ENCODE peak calls at places on chromosome 10, in four cellular contexts. One of them, this sample, is unnamed.

GRCh38 chr10:60473557-60473956 is 83.9 kb upstream of the ANK3 start:
- DNase-seq in mesendoderm: no peak
- DNase-seq in coronary artery: no peak
- DNase-seq in RPMI8226: no peak
- DNase-seq in this sample: no peak

GRCh38 chr10:96820730-96821129 is 11.4 kb upstream of the LCOR start:
- DNase-seq in mesendoderm: no peak
- DNase-seq in coronary artery: no peak
- DNase-seq in RPMI8226: no peak
- DNase-seq in this sample: no peak

GRCh38 chr10:102202386-102202785 is 23.7 kb upstream of the ELOVL3 start:
- DNase-seq in mesendoderm: no peak
- DNase-seq in coronary artery: no peak
- DNase-seq in RPMI8226: no peak
- DNase-seq in this sample: no peak

GRCh38 chr10:103816431-103816830 is 38.9 kb downstream of the SH3PXD2A start:
- DNase-seq in mesendoderm: no peak
- DNase-seq in coronary artery: no peak
- DNase-seq in RPMI8226: peak; percentile 43
- DNase-seq in this sample: no peak

GRCh38 chr10:49644035-49644345 is 30.2 kb downstream of the CHAT start:
- DNase-seq in mesendoderm: no peak
- DNase-seq in coronary artery: peak; percentile 35
- DNase-seq in RPMI8226: no peak
- DNase-seq in this sample: no peak

GRCh38 chr10:42801135-42801534 is 18.5 kb downstream of the BMS1 start:
- DNase-seq in mesendoderm: no peak
- DNase-seq in coronary artery: no peak
- DNase-seq in RPMI8226: no peak
- DNase-seq in this sample: no peak

GRCh38 chr10:63986536-63986935 is 465.3 kb downstream of the REEP3 start:
- DNase-seq in mesendoderm: no peak
- DNase-seq in coronary artery: no peak
- DNase-seq in RPMI8226: no peak
- DNase-seq in this sample: no peak

GRCh38 chr10:122152544-122152943 is 118.6 kb upstream of the BTBD16 start:
- DNase-seq in mesendoderm: no peak
- DNase-seq in coronary artery: peak; percentile 97
- DNase-seq in RPMI8226: no peak
- DNase-seq in this sample: peak; percentile 80

GRCh38 chr10:5526691-5527331 is 2.0 kb downstream of the CALML3 start:
- DNase-seq in mesendoderm: no peak
- DNase-seq in coronary artery: peak; percentile 55
- DNase-seq in RPMI8226: peak; percentile 15
- DNase-seq in this sample: no peak

GRCh38 chr10:125209591-125210373 is 49.4 kb upstream of the CTBP2 start:
- DNase-seq in mesendoderm: no peak
- DNase-seq in coronary artery: no peak
- DNase-seq in RPMI8226: no peak
- DNase-seq in this sample: peak; percentile 43

GRCh38 chr10:20059084-20059835 is 243.0 kb downstream of the PLXDC2 start:
- DNase-seq in mesendoderm: no peak
- DNase-seq in coronary artery: no peak
- DNase-seq in RPMI8226: no peak
- DNase-seq in this sample: peak; percentile 7

GRCh38 chr10:128709975-128710794 is 584.0 kb upstream of the MKI67 start:
- DNase-seq in mesendoderm: no peak
- DNase-seq in coronary artery: no peak
- DNase-seq in RPMI8226: no peak
- DNase-seq in this sample: peak; percentile 68

GRCh38 chr10:85851300-85851699 is 515.3 kb downstream of the GRID1 start:
- DNase-seq in mesendoderm: no peak
- DNase-seq in coronary artery: no peak
- DNase-seq in RPMI8226: no peak
- DNase-seq in this sample: no peak

GRCh38 chr10:35632027-35632426 is 10.1 kb downstream of the FZD8 start:
- DNase-seq in mesendoderm: no peak
- DNase-seq in coronary artery: no peak
- DNase-seq in RPMI8226: no peak
- DNase-seq in this sample: no peak

GRCh38 chr10:76309744-76310441 is 878.5 kb downstream of the LRMDA start:
- DNase-seq in mesendoderm: no peak
- DNase-seq in coronary artery: no peak
- DNase-seq in RPMI8226: no peak
- DNase-seq in this sample: peak; percentile 78

This sample was measured in left kidney.